ENCODE peak calls at places on chromosomes 13 and 19, in four cellular contexts. P, Z, K and D are unnamed samples.

GRCh38 chr13:49214917-49215376 is 5.2 kb upstream of the MLNR start:
- DNase-seq in P (peak; percentile 6), Z (peak; percentile 59), K (peak; percentile 60), D (no peak)

GRCh38 chr13:20160346-20161274 is at the start of gene GJA3:
- DNase-seq in P (peak; percentile 39), Z (peak; percentile 81), K (peak; percentile 54), D (peak; percentile 71)

GRCh38 chr19:45456500-45456815 is 11.3 kb upstream of the FOSB start:
- DNase-seq in P (no peak), Z (no peak), K (no peak), D (no peak)

GRCh38 chr19:4052114-4052992 is 14.3 kb downstream of the ZBTB7A start:
- DNase-seq in P (peak; percentile 20), Z (no peak), K (no peak), D (no peak)

GRCh38 chr13:75480691-75481175 is 1.2 kb downstream of the TBC1D4 start:
- DNase-seq in P (peak; percentile 37), Z (peak; percentile 61), K (peak; percentile 79), D (peak; percentile 46)

GRCh38 chr13:98252931-98253470 is 75.9 kb upstream of the RNF113B start:
- DNase-seq in P (peak; percentile 88), Z (no peak), K (peak; percentile 85), D (no peak)

GRCh38 chr13:107324416-107325204 is 756.7 kb upstream of the ARGLU1 start:
- DNase-seq in P (peak; percentile 34), Z (no peak), K (no peak), D (no peak)

GRCh38 chr13:51943721-51944120 is 67.5 kb downstream of the ATP7B start:
- DNase-seq in P (no peak), Z (no peak), K (no peak), D (no peak)

GRCh38 chr13:79194727-79195126 is 211.3 kb downstream of the RBM26 start:
- DNase-seq in P (no peak), Z (no peak), K (no peak), D (no peak)

DNA sequence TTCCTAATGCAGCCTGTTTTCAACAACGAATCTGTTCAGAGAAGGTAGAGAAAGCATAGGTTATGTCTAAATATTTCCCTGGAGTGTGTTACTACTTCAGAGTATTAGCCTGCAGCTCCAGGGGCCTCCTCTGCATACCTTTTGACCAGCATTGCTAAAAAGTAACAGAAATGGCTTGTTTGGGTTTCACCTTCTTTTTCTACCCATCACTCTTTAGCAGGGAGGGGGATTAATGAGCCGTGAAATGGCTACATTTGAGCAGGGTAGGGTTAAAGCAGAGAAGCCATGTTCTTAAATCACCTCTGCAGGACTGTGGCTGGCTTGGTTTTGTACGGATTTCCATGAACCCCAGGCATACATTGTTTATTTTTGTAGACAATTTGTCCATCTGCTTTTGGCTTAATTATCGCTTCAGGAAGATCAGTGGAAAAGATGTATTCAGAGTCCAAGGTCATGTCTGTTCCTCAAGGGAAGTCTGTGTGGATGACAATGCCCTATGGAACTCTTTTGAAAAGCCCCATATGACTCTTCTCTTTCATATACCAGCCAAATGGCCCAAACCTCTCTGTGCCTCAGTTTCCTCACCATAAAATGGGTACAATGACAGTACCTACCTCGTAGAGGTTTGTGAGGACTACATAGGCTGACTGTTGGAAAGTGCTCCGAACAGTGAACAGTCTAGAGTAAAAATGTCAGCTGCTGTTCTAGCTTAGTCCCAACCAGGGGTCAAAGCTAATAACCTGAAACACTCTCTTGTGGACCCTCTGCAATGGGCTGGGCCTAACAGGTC is 104.4 kb downstream of the COL4A2 start:
- DNase-seq in P (no peak), Z (no peak), K (no peak), D (no peak)
- H2BK120ac ChIP-seq in P (peak overlapping the region; percentile 93), Z (no peak overlapping the region), K (no peak overlapping the region), D (no peak overlapping the region)

GRCh38 chr19:18736415-18737336 is 53.2 kb downstream of the CRTC1 start:
- DNase-seq in P (no peak), Z (no peak), K (no peak), D (no peak)
- H3K4me1 ChIP-seq in P (peaks cover 8% of the 10 kb centered on the region), Z (peaks cover 3% of the 10 kb centered on the region), K (no peaks in the 10 kb centered on the region), D (peaks cover 11% of the 10 kb centered on the region)

GRCh38 chr13:55219538-55219937 is 1921.2 kb upstream of the PRR20A start:
- DNase-seq in P (no peak), Z (no peak), K (no peak), D (no peak)
- H3K4me3 ChIP-seq in P (no peak overlapping the region), Z (no peak overlapping the region), K (no peak overlapping the region), D (no peak overlapping the region)

GRCh38 chr13:30865131-30866009 is 40.7 kb upstream of the MEDAG start:
- DNase-seq in P (peak; percentile 96), Z (peak; percentile 70), K (peak; percentile 94), D (peak; percentile 75)
- H2BK120ac ChIP-seq in P (peak overlapping the region; percentile 100), Z (no peak overlapping the region), K (no peak overlapping the region), D (no peak overlapping the region)

GRCh38 chr19:589693-590395 is at the start of gene HCN2:
- DNase-seq in P (no peak), Z (no peak), K (no peak), D (no peak)

GRCh38 chr19:590750-591098 is 1.0 kb downstream of the HCN2 start:
- DNase-seq in P (no peak), Z (no peak), K (no peak), D (no peak)

GRCh38 chr19:588758-589692 is 656 bp upstream of the HCN2 start:
- DNase-seq in P (no peak), Z (no peak), K (no peak), D (no peak)

GRCh38 chr19:591099-591958 is 1.6 kb downstream of the HCN2 start:
- DNase-seq in P (no peak), Z (peak; percentile 82), K (no peak), D (peak; percentile 64)

GRCh38 chr19:590396-590745 is 690 bp downstream of the HCN2 start:
- DNase-seq in P (peak; percentile 30), Z (no peak), K (no peak), D (no peak)
- H3K4me1 ChIP-seq in P (peaks cover 5% of the 10 kb centered on the region), Z (no peaks in the 10 kb centered on the region), K (no peaks in the 10 kb centered on the region), D (peaks cover 5% of the 10 kb centered on the region)

GRCh38 chr19:30318936-30319335 is 53.2 kb upstream of the ZNF536 start:
- DNase-seq in P (no peak), Z (no peak), K (no peak), D (no peak)

GRCh38 chr19:30319411-30319810 is 52.8 kb upstream of the ZNF536 start:
- DNase-seq in P (no peak), Z (no peak), K (no peak), D (no peak)

GRCh38 chr19:30320916-30321315 is 51.3 kb upstream of the ZNF536 start:
- DNase-seq in P (no peak), Z (no peak), K (no peak), D (no peak)

GRCh38 chr19:30320466-30320865 is 51.7 kb upstream of the ZNF536 start:
- DNase-seq in P (no peak), Z (no peak), K (no peak), D (no peak)

DNA sequence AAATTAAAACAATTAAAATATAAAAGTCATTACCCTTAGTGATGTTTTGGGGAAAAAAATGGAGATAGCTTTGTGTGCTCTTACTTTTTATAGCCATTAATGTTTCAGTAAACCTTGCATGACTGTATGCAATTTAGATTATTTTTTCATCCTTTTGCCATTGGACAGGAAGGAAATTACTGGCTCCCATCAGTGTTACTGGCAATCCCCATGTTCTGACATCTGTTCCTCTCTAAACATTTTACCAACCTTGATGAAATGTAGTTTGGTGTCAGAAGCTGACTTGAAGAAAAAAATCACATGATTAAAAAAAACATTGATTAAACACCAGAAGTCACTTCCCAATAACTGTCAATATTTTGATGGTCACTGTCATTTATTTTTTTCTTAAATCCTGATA is 52.3 kb upstream of the ZNF536 start:
- DNase-seq in P (no peak), Z (no peak), K (no peak), D (no peak)
- H3K4me3 ChIP-seq in P (no peak overlapping the region), Z (no peak overlapping the region), K (no peak overlapping the region), D (no peak overlapping the region)

GRCh38 chr19:16569609-16570320 is 2.5 kb downstream of the SLC35E1 start:
- DNase-seq in P (no peak), Z (no peak), K (peak; percentile 32), D (no peak)

GRCh38 chr19:16572332-16573211 is at the start of gene SLC35E1:
- DNase-seq in P (peak; percentile 94), Z (peak; percentile 93), K (peak; percentile 99), D (peak; percentile 96)

GRCh38 chr19:16571689-16572331 is 405 bp downstream of the SLC35E1 start:
- DNase-seq in P (peak; percentile 20), Z (peak; percentile 58), K (peak; percentile 41), D (peak; percentile 24)

GRCh38 chr19:16573296-16573695 is 1.1 kb upstream of the SLC35E1 start:
- DNase-seq in P (no peak), Z (no peak), K (no peak), D (no peak)

DNA sequence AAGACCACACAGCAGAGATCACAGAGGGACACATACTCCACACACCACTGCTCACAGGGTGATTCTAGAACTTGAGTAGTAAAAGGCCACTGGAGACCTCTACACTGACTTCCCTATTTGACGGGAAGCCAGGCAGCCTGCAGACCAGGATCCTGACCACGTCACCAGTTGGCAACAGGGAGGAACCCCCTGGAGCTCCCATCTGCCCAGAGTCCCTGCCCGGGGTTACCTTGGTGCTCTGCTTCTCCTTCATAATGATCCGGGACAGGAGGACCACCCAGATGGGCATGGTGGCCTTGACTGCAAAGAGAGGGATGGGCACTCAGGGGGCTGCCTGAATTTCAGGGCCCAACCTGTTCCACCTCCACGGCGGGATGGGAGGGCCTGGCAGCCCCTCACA is 932 bp downstream of the SLC35E1 start:
- DNase-seq in P (peak; percentile 36), Z (no peak), K (no peak), D (no peak)
- H2BK120ac ChIP-seq in P (no peak overlapping the region), Z (no peak overlapping the region), K (no peak overlapping the region), D (no peak overlapping the region)